ENCODE peak calls at places on chromosomes 13 and 19, in ten cellular contexts. D is activated CD8-positive, alpha-beta memory T cell treated with anti-CD3 and anti-CD28 coated beads for 1 hour; C is left ventricle myocardium inferior; H is ACHN; F is breast epithelium; Z is stimulated activated CD4-positive, alpha-beta T cell treated with anti-CD3 and anti-CD28 coated beads, TNF-alpha, amount 100 ng/mL, for 4 hours; T is colonic mucosa; K is NCI-H345; R is NCI-H82; N is fibroblast of the aortic adventitia. O is an unnamed sample.

GRCh38 chr13:72125561-72125960 is 258.6 kb upstream of the DACH1 start:
- DNase-seq in D (no peak), C (no peak), H (no peak), F (no peak), Z (no peak), T (no peak), K (no peak), R (no peak), N (no peak), O (no peak)

GRCh38 chr19:4189641-4190040 is 7.2 kb downstream of the ANKRD24 start:
- DNase-seq in D (no peak), C (no peak), H (no peak), F (no peak), Z (no peak), T (no peak), K (no peak), R (no peak), N (no peak), O (no peak)

GRCh38 chr19:35585844-35586243 is at the start of gene PMIS2:
- DNase-seq in D (no peak), C (no peak), H (no peak), F (no peak), Z (no peak), T (no peak), K (no peak), R (peak; percentile 81), N (no peak), O (no peak)

GRCh38 chr19:57192064-57192395 is 730 bp downstream of the ZNF264 start:
- DNase-seq in D (no peak), C (no peak), H (no peak), F (no peak), Z (no peak), T (no peak), K (no peak), R (no peak), N (peak; percentile 3), O (no peak)

GRCh38 chr13:62014299-62014698 is 598.6 kb upstream of the PCDH20 start:
- DNase-seq in D (no peak), C (no peak), H (peak; percentile 57), F (no peak), Z (no peak), T (no peak), K (peak; percentile 43), R (peak; percentile 78), N (no peak), O (no peak)

GRCh38 chr19:31330761-31331160 is 18.5 kb downstream of the TSHZ3 start:
- DNase-seq in D (no peak), C (no peak), H (no peak), F (no peak), Z (no peak), T (no peak), K (no peak), R (no peak), N (no peak), O (no peak)

GRCh38 chr19:29211562-29212416 is 1.2 kb downstream of the UQCRFS1 start:
- DNase-seq in D (no peak), C (no peak), H (peak; percentile 17), F (no peak), Z (no peak), T (no peak), K (no peak), R (peak; percentile 46), N (peak; percentile 25), O (no peak)

GRCh38 chr13:107205318-107206112 is 637.6 kb upstream of the ARGLU1 start:
- DNase-seq in D (peak; percentile 30), C (peak; percentile 50), H (peak; percentile 61), F (peak; percentile 62), Z (peak; percentile 17), T (peak; percentile 56), K (peak; percentile 81), R (peak; percentile 85), N (peak; percentile 42), O (peak; percentile 27)

GRCh38 chr13:113620036-113620435 is 35.5 kb downstream of the TFDP1 start:
- DNase-seq in D (no peak), C (peak; percentile 5), H (no peak), F (no peak), Z (no peak), T (no peak), K (no peak), R (no peak), N (no peak), O (no peak)

GRCh38 chr13:108409735-108410134 is 140.2 kb downstream of the TNFSF13B start:
- DNase-seq in D (no peak), C (no peak), H (no peak), F (no peak), Z (no peak), T (no peak), K (no peak), R (no peak), N (no peak), O (no peak)

GRCh38 chr19:45630463-45630862 is 8.7 kb downstream of the EML2 start:
- DNase-seq in D (no peak), C (no peak), H (peak; percentile 23), F (no peak), Z (no peak), T (no peak), K (no peak), R (no peak), N (peak; percentile 95), O (no peak)

GRCh38 chr13:86960876-86961275 is 710.3 kb upstream of the SLITRK5 start:
- DNase-seq in D (no peak), C (no peak), H (no peak), F (no peak), Z (no peak), T (no peak), K (no peak), R (no peak), N (peak; percentile 3), O (no peak)

GRCh38 chr19:10718205-10719196 is 622 bp downstream of the DNM2 start:
- DNase-seq in D (peak; percentile 25), C (peak; percentile 56), H (peak; percentile 30), F (no peak), Z (no peak), T (no peak), K (peak; percentile 44), R (peak; percentile 41), N (peak; percentile 25), O (peak; percentile 42)

GRCh38 chr19:33704271-33704670 is 82.5 kb downstream of the CHST8 start:
- DNase-seq in D (no peak), C (no peak), H (no peak), F (no peak), Z (no peak), T (no peak), K (no peak), R (no peak), N (no peak), O (no peak)

GRCh38 chr13:32254916-32255743 is 60.0 kb downstream of the ZAR1L start:
- DNase-seq in D (no peak), C (no peak), H (no peak), F (no peak), Z (no peak), T (no peak), K (no peak), R (no peak), N (no peak), O (no peak)

O was measured in stimulated activated effector memory CD8-positive, alpha-beta T cell treated with anti-CD3 and anti-CD28 coated beads, Interleukin-12 subunit alpha, Interleukin-12 subunit beta, amount 100 ng/mL, for 72 hours.